ENCODE peak calls at places on chromosome 16, in four cellular contexts. One of them, this sample, is unnamed.

GRCh38 chr16:72066747-72067146 is 3.7 kb downstream of the HPR start:
- DNase-seq in HepG2: peak; percentile 72
- DNase-seq in stomach: no peak
- DNase-seq in A549: peak; percentile 48
- DNase-seq in this sample: no peak

GRCh38 chr16:67562918-67563707 is 787 bp downstream of the CTCF start:
- DNase-seq in A549: no peak
- DNase-seq in stomach: peak; percentile 65
- DNase-seq in HepG2: peak; percentile 40
- DNase-seq in this sample: peak; percentile 66

GRCh38 chr16:67594956-67595355 is 32.6 kb downstream of the CTCF start:
- DNase-seq in HepG2: no peak
- DNase-seq in stomach: no peak
- DNase-seq in A549: no peak
- DNase-seq in this sample: no peak

GRCh38 chr16:71396589-71396988 is 38.1 kb downstream of the CALB2 start:
- DNase-seq in A549: no peak
- DNase-seq in HepG2: no peak
- DNase-seq in stomach: no peak
- DNase-seq in this sample: no peak

GRCh38 chr16:77744136-77744535 is 21.8 kb downstream of the NUDT7 start:
- DNase-seq in HepG2: no peak
- DNase-seq in stomach: no peak
- DNase-seq in A549: no peak
- DNase-seq in this sample: no peak

GRCh38 chr16:55035037-55035436 is 104.4 kb downstream of the IRX5 start:
- DNase-seq in HepG2: peak; percentile 29
- DNase-seq in A549: peak; percentile 39
- DNase-seq in stomach: peak; percentile 32
- DNase-seq in this sample: no peak

GRCh38 chr16:75099738-75100615 is 16.6 kb downstream of the LDHD start:
- DNase-seq in HepG2: no peak
- DNase-seq in stomach: no peak
- DNase-seq in A549: no peak
- DNase-seq in this sample: no peak

GRCh38 chr16:66754819-66755218 is 3.4 kb upstream of the DYNC1LI2 start:
- DNase-seq in A549: no peak
- DNase-seq in stomach: no peak
- DNase-seq in HepG2: peak; percentile 46
- DNase-seq in this sample: no peak

GRCh38 chr16:79211581-79211980 is 389.0 kb downstream of the MAF start:
- DNase-seq in A549: no peak
- DNase-seq in HepG2: no peak
- DNase-seq in stomach: no peak
- DNase-seq in this sample: no peak

DNA sequence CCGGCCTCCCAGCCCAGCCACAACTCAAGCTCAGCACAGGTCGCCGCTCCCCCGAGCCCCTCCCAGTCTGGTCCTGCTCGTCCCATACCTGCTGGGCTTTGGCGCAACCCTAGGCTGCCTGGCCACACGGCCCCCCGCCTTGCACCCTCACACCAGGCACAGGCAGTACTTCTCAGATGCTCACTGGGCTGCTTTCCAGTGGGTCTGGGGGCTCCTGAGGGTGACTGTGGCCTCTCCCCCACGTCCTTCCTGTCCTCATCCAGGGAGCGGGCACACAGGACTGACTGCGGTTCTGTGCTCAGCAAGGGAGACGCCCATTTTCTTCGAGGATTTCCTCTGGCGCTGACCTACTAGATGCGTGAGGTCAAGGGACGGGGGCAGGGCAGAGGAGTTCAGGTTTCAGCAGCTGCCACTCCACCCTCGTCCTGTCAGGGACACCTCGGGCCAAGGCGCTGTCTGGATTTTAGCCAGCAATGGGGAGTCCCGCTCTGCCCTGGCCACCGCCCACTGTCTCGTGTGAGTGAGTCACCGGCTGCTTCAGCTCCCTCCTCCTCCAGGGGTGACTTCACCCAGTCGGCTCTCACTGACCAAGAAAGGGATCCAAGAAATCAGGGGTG is 115.8 kb downstream of the NPIPB11 start:
- DNase-seq in stomach: peak; percentile 95
- DNase-seq in HepG2: peak; percentile 80
- DNase-seq in A549: peak; percentile 74
- DNase-seq in this sample: peak; percentile 96
- TF ChIP-seq EP300 in stomach: no peak
- TF ChIP-seq EP300 in HepG2: no peak
- TF ChIP-seq EP300 in A549: no peak
- TF ChIP-seq EP300 in this sample: no peak

GRCh38 chr16:85302848-85303353 is 190.6 kb upstream of the CIBAR2 start:
- DNase-seq in stomach: no peak
- DNase-seq in A549: no peak
- DNase-seq in HepG2: no peak
- DNase-seq in this sample: no peak

GRCh38 chr16:85303354-85303883 is 191.1 kb upstream of the CIBAR2 start:
- DNase-seq in HepG2: peak; percentile 28
- DNase-seq in stomach: peak; percentile 64
- DNase-seq in A549: peak; percentile 89
- DNase-seq in this sample: peak; percentile 71

GRCh38 chr16:85300451-85300968 is 188.2 kb upstream of the CIBAR2 start:
- DNase-seq in A549: no peak
- DNase-seq in stomach: no peak
- DNase-seq in HepG2: no peak
- DNase-seq in this sample: no peak

GRCh38 chr16:85301171-85301690 is 189.0 kb upstream of the CIBAR2 start:
- DNase-seq in stomach: peak; percentile 82
- DNase-seq in HepG2: no peak
- DNase-seq in A549: no peak
- DNase-seq in this sample: no peak

DNA sequence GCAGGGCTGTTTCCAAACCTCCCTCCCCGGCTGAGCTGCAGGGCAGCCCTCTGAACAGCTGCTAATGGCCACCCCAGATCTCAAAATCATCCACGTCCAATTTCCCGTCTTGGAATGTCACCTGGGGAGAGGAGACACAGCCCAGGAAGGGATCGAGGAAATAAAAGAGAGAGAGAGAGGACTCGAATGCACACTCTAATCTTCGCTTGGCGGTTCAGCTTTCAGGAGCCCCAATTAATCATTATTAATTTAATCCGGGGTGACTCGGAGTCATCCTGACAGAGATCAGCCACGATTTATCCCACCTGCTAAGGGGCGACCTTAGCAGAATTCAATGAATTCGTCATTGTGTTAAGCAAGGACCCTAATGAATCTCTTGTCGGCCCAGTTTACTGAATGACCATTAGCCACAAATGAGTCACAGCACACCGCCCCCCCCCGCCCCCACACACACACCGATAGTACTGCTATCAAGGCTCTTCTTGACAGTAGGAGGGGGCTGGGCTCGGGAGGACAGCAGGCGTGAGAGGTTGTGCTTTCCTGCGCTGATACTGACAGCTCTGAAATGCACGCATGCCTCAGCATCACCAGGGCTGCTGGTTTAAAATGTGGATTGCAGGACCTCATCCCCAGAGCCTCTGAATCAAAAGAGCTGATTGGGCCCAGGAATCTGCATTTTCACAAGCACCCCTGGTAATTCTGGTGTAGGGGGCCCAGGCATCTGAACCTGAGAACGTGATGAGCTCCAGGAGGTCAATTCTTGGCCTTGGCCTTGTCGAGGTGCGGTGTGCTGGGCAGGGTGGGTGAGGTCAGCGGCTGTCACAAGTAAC is 190.0 kb upstream of the CIBAR2 start:
- DNase-seq in A549: no peak
- DNase-seq in HepG2: no peak
- DNase-seq in stomach: no peak
- DNase-seq in this sample: no peak
- TF ChIP-seq EP300 in A549: no peak
- TF ChIP-seq EP300 in HepG2: no peak
- TF ChIP-seq EP300 in stomach: no peak
- TF ChIP-seq EP300 in this sample: no peak

GRCh38 chr16:57948027-57948426 is 22.9 kb downstream of the CNGB1 start:
- DNase-seq in A549: no peak
- DNase-seq in HepG2: no peak
- DNase-seq in stomach: no peak
- DNase-seq in this sample: no peak

GRCh38 chr16:57945740-57946138 is 25.2 kb downstream of the CNGB1 start:
- DNase-seq in stomach: no peak
- DNase-seq in A549: no peak
- DNase-seq in HepG2: peak; percentile 23
- DNase-seq in this sample: no peak

GRCh38 chr16:57944961-57945739 is 25.8 kb downstream of the CNGB1 start:
- DNase-seq in stomach: no peak
- DNase-seq in HepG2: no peak
- DNase-seq in A549: no peak
- DNase-seq in this sample: no peak

GRCh38 chr16:57949013-57949412 is 21.9 kb downstream of the CNGB1 start:
- DNase-seq in A549: no peak
- DNase-seq in stomach: no peak
- DNase-seq in HepG2: no peak
- DNase-seq in this sample: no peak

GRCh38 chr16:57946181-57946801 is 24.6 kb downstream of the CNGB1 start:
- DNase-seq in A549: no peak
- DNase-seq in stomach: no peak
- DNase-seq in HepG2: no peak
- DNase-seq in this sample: no peak
- TF ChIP-seq EP300 in A549: no peak
- TF ChIP-seq EP300 in stomach: no peak
- TF ChIP-seq EP300 in HepG2: no peak
- TF ChIP-seq EP300 in this sample: no peak

GRCh38 chr16:12758031-12758669 is 45.5 kb downstream of the CPPED1 start:
- DNase-seq in A549: no peak
- DNase-seq in HepG2: no peak
- DNase-seq in stomach: no peak
- DNase-seq in this sample: no peak
- TF ChIP-seq EP300 in A549: no peak
- TF ChIP-seq EP300 in HepG2: no peak
- TF ChIP-seq EP300 in stomach: no peak
- TF ChIP-seq EP300 in this sample: no peak

DNA sequence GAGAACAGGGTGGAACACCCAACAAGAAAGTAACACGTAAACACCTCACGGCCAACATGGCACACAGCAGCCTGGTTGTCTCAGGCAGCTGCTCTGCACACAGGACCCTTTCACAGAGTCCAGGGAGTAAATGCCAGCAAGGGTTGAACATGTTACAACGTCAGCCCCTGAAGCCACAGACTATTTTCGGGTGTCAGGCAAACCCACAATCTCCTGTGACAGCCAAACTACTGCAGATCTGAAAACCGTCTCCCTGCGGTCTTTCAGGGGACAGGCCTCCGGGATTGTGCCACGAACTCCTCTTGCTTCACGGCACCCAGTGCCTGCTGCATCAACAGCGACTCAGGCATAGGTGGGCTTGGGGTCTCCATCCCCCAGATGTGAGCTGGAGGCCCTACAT is 127.7 kb downstream of the XYLT1 start:
- DNase-seq in stomach: no peak
- DNase-seq in A549: no peak
- DNase-seq in HepG2: no peak
- DNase-seq in this sample: no peak
- TF ChIP-seq EP300 in stomach: no peak
- TF ChIP-seq EP300 in A549: no peak
- TF ChIP-seq EP300 in HepG2: no peak
- TF ChIP-seq EP300 in this sample: no peak

DNA sequence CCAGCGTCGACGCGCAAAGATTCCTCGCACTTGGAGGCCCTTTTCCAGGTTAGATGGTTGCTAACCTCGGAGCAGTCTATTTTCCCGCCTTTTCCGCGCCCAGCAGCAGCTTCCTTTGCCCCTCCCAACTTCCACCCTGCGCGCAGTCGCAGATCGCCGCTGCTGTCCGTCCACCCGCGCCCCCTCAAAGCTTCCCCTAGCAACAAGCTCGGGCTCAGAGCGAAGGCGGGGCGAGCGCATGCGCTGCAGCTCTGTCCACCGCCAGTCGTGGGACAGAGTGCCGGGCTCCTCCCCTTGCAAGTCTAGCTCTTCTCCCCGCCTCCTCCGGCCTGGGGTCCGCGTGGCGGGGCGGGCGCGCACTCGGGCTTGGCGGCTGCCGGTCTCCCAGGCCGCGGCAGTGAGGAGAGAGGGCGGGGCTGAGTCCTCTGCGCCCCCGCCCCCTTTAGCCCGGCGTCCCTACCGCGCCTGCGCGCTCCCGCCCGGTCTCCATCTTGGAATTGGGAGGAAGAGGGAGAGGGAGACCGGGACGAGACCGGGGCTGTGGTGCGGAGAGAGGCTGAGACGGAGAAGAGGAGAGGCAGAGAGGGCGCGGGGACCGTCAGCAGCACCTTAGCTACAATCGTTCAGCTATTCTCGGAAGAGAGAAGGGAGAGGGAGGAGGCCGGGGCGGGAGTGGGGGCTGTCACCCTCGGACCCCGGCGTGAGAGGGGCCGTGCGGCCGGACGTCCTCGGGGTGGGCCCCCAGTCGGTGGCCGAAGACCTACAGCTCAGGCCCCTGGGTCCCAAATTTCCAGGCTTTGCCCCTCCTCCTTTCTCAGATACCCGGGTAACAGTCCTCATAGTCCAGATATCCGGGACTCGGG is at the start of gene TAOK2:
- DNase-seq in HepG2: peak; percentile 98
- DNase-seq in A549: peak; percentile 99
- DNase-seq in stomach: peak; percentile 99
- DNase-seq in this sample: peak; percentile 99
- TF ChIP-seq EP300 in HepG2: no peak
- TF ChIP-seq EP300 in A549: no peak
- TF ChIP-seq EP300 in stomach: no peak
- TF ChIP-seq EP300 in this sample: no peak